ENCODE peak calls at places on chromosomes 4 and X, in four cellular contexts. K is cardiac muscle cell, W is fibroblast of lung, D is adrenal gland. A is an unnamed sample. For H3K4me1, the result is how much of the 10 kb centered on the place peaks cover.

GRCh38 chr4:122978789-122979188 is 56.4 kb upstream of the NUDT6 start:
- DNase-seq in K (no peak), W (no peak), D (no peak), A (no peak)

GRCh38 chr4:153809307-153809706 is 20.4 kb upstream of the SFRP2 start:
- DNase-seq in K (no peak), W (no peak), D (no peak), A (no peak)

GRCh38 chrX:69919749-69920148 is 130.0 kb downstream of the AWAT2 start:
- DNase-seq in K (peak), W (no peak), D (no peak), A (no peak)

GRCh38 chrX:150648296-150648940 is 44.8 kb upstream of the MTMR1 start:
- DNase-seq in K (no peak), W (no peak), D (no peak), A (no peak)

GRCh38 chr4:129239088-129239487 is 143.1 kb downstream of the C4orf33 start:
- DNase-seq in K (peak), W (peak), D (peak), A (no peak)

GRCh38 chr4:64799751-64800150 is 390.5 kb upstream of the TECRL start:
- DNase-seq in K (no peak), W (no peak), D (no peak), A (no peak)

GRCh38 chr4:102862016-102862415 is 6.8 kb upstream of the CISD2 start:
- DNase-seq in K (no peak), W (no peak), D (no peak), A (no peak)

GRCh38 chr4:109072595-109072994 is 229.9 kb downstream of the COL25A1 start:
- DNase-seq in K (peak), W (peak), D (no peak), A (no peak)

GRCh38 chr4:24778427-24779225 is 16.7 kb upstream of the SOD3 start:
- DNase-seq in K (peak), W (peak), D (peak), A (no peak)

GRCh38 chr4:2417765-2418651 is at the start of gene ZFYVE28:
- DNase-seq in K (no peak), W (no peak), D (peak), A (no peak)

GRCh38 chrX:31483336-31483735 is 411.5 kb upstream of the FTHL17 start:
- DNase-seq in K (peak), W (peak), D (peak), A (peak)

GRCh38 chr4:40197879-40198689 is 1.3 kb downstream of the RHOH start:
- DNase-seq in K (no peak), W (no peak), D (no peak), A (no peak)

GRCh38 chr4:137993232-137993631 is 248.9 kb downstream of the SLC7A11 start:
- DNase-seq in K (no peak), W (no peak), D (no peak), A (no peak)

GRCh38 chr4:23614284-23614892 is 275.5 kb downstream of the PPARGC1A start:
- DNase-seq in K (peak), W (peak), D (peak), A (peak)

GRCh38 chr4:7463584-7464258 is 29.0 kb upstream of the PSAPL1 start:
- DNase-seq in K (peak), W (no peak), D (no peak), A (no peak)

GRCh38 chrX:133249659-133250058 is 31.5 kb upstream of the TFDP3 start:
- DNase-seq in K (peak), W (peak), D (no peak), A (peak)

GRCh38 chr4:182286035-182286434 is 42.8 kb downstream of the TENM3 start:
- DNase-seq in K (peak), W (no peak), D (no peak), A (peak)

GRCh38 chrX:122770581-122770980 is 413.5 kb upstream of the GRIA3 start:
- DNase-seq in K (no peak), W (no peak), D (no peak), A (peak)

GRCh38 chr4:142719854-142720541 is 126.1 kb downstream of the INPP4B start:
- DNase-seq in K (peak), W (peak), D (no peak), A (peak)

GRCh38 chr4:42282081-42282901 is 115.0 kb upstream of the SHISA3 start:
- DNase-seq in K (peak), W (peak), D (peak), A (peak)

GRCh38 chrX:37378399-37378798 is 29.2 kb downstream of the PRRG1 start:
- DNase-seq in K (peak), W (peak), D (no peak), A (no peak)
- H3K4me1 ChIP-seq in K (under half), W (under half), D (under half), A (under half)

GRCh38 chr4:124945422-124945821 is 232.9 kb upstream of the ANKRD50 start:
- DNase-seq in K (no peak), W (no peak), D (no peak), A (no peak)

GRCh38 chr4:124948976-124949597 is 236.6 kb upstream of the ANKRD50 start:
- DNase-seq in K (peak), W (peak), D (no peak), A (no peak)

GRCh38 chr4:124946696-124947095 is 234.2 kb upstream of the ANKRD50 start:
- DNase-seq in K (no peak), W (no peak), D (no peak), A (no peak)

GRCh38 chr4:124943938-124944337 is 231.4 kb upstream of the ANKRD50 start:
- DNase-seq in K (no peak), W (no peak), D (no peak), A (no peak)

DNA sequence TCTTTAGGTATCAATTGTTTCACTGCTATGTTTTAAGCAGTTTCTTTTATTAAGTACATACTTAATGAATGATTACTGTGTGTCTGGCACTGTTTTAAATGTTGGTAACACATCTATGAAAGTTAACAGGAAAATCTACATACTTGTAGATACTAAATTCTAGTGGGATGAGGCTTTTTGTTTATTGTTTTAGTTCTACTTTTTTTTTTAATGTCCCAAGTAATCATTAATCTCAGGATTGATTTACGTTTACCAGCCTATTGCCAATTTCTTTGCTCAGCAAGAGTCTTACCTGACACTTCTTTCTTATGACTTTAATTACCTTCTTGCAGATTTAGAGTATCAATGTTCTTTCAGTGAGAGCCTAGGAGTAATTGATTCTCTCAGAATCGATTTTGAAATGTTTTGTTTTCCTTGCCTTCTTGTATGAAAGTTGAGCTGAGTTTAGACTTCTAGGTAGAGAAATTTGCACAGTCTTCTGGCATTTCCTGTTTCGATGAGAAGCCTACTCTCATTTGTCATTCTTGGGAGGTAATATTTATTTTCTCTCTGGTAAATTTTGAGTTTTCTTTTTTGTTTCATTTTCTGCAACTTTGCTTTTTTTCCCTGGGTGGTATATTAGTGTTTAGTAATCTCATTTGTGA is 235.2 kb upstream of the ANKRD50 start:
- DNase-seq in K (no peak), W (no peak), D (no peak), A (no peak)
- H3K4me3 ChIP-seq in K (no peak), W (no peak), D (no peak), A (no peak)

DNA sequence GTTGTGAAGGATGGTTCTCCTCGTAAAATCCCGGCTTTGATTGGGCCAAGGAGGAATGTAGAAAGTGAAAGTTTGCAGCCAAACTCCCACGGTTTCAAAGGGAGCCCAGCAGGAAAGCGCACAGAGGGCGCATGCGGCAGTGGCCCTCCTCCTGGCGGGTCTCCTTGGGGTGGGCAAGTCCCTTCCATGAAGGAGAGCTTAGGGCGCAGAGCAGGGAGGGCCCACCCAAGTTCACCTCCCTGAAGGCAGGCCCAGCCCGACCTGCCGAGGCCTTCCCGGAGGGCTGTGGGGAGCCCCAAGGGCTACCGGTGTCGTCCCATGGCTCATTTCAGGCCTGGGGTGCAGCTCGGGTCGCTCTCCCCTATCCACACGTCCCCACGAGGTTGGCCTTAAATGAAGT is 2.0 kb downstream of the PDZD4 start:
- DNase-seq in K (peak), W (no peak), D (no peak), A (no peak)
- H3K27ac ChIP-seq in K (no peak), W (no peak), D (no peak), A (no peak)

GRCh38 chr4:87042221-87042620 is 107.4 kb downstream of the AFF1 start:
- DNase-seq in K (no peak), W (no peak), D (no peak), A (no peak)

GRCh38 chr4:87038837-87039715 is 104.3 kb downstream of the AFF1 start:
- DNase-seq in K (peak), W (peak), D (peak), A (peak)

GRCh38 chr4:87037921-87038320 is 103.1 kb downstream of the AFF1 start:
- DNase-seq in K (no peak), W (no peak), D (no peak), A (peak)

GRCh38 chr4:87042986-87043820 is 108.4 kb downstream of the AFF1 start:
- DNase-seq in K (no peak), W (no peak), D (no peak), A (peak)

GRCh38 chr4:87041142-87041541 is 106.3 kb downstream of the AFF1 start:
- DNase-seq in K (peak), W (no peak), D (peak), A (no peak)
- H3K4me1 ChIP-seq in K (half or more), W (under half), D (half or more), A (under half)

GRCh38 chr4:184064877-184065276 is 152.8 kb downstream of the ENPP6 start:
- DNase-seq in K (no peak), W (no peak), D (no peak), A (no peak)
- H3K4me3 ChIP-seq in K (no peak), W (no peak), D (no peak), A (no peak)

GRCh38 chr4:152537881-152538280 is 2.0 kb upstream of the FBXW7 start:
- DNase-seq in K (no peak), W (no peak), D (no peak), A (no peak)
- H3K27ac ChIP-seq in K (no peak), W (no peak), D (no peak), A (no peak)

GRCh38 chrX:20354505-20354904 is 87.8 kb upstream of the RPS6KA3 start:
- DNase-seq in K (no peak), W (no peak), D (no peak), A (no peak)

GRCh38 chrX:20352935-20353336 is 86.2 kb upstream of the RPS6KA3 start:
- DNase-seq in K (no peak), W (no peak), D (no peak), A (no peak)

GRCh38 chrX:20350598-20350997 is 83.9 kb upstream of the RPS6KA3 start:
- DNase-seq in K (no peak), W (no peak), D (no peak), A (no peak)

GRCh38 chrX:20352504-20352903 is 85.8 kb upstream of the RPS6KA3 start:
- DNase-seq in K (no peak), W (no peak), D (no peak), A (no peak)

DNA sequence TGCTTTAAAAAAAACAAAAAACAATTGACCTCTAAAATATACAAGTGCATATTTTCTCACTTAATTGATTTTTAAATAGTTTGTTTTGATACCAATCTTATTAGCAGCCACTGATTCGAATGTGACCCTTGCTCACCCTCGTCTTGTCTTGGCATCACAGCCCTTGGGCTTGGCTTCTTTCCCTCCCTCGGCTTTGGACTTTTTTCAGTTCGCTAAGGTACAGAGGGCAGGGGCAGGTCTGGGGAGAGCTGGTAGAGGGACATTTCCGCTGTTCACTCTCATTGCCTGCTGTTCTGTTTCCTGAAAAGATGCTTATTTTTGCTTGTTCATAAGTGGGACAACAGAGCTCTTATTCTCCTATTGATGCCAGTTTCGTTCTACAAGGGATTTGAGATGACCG is 88.5 kb upstream of the RPS6KA3 start:
- DNase-seq in K (no peak), W (no peak), D (no peak), A (no peak)
- H3K4me1 ChIP-seq in K (under half), W (under half), D (under half), A (under half)